ENCODE peak calls at places on chromosomes 6 and 20, in eight cellular contexts. One of them, this sample, is unnamed.

GRCh38 chr6:7188492-7188891 is 80.7 kb downstream of the RREB1 start:
- DNase-seq in MM.1S: peak
- DNase-seq in AG10803: no peak
- DNase-seq in astrocyte: no peak
- DNase-seq in heart left ventricle: no peak
- DNase-seq in dorsolateral prefrontal cortex: no peak
- DNase-seq in PC-9: no peak
- DNase-seq in fibroblast of lung: no peak
- DNase-seq in this sample: no peak

GRCh38 chr20:54985100-54985499 is 509.7 kb downstream of the DOK5 start:
- DNase-seq in MM.1S: no peak
- DNase-seq in AG10803: no peak
- DNase-seq in astrocyte: no peak
- DNase-seq in heart left ventricle: no peak
- DNase-seq in dorsolateral prefrontal cortex: no peak
- DNase-seq in PC-9: no peak
- DNase-seq in fibroblast of lung: no peak
- DNase-seq in this sample: no peak

GRCh38 chr6:143592335-143592734 is 80.8 kb upstream of the FUCA2 start:
- DNase-seq in MM.1S: no peak
- DNase-seq in AG10803: no peak
- DNase-seq in astrocyte: no peak
- DNase-seq in heart left ventricle: no peak
- DNase-seq in dorsolateral prefrontal cortex: no peak
- DNase-seq in PC-9: no peak
- DNase-seq in fibroblast of lung: no peak
- DNase-seq in this sample: no peak

GRCh38 chr20:35360033-35360432 is 51.7 kb downstream of the UQCC1 start:
- DNase-seq in MM.1S: no peak
- DNase-seq in AG10803: no peak
- DNase-seq in astrocyte: no peak
- DNase-seq in heart left ventricle: no peak
- DNase-seq in dorsolateral prefrontal cortex: no peak
- DNase-seq in PC-9: no peak
- DNase-seq in fibroblast of lung: no peak
- DNase-seq in this sample: no peak

GRCh38 chr20:50704514-50704913 is 13.2 kb upstream of the RIPOR3 start:
- DNase-seq in MM.1S: no peak
- DNase-seq in AG10803: no peak
- DNase-seq in astrocyte: no peak
- DNase-seq in heart left ventricle: no peak
- DNase-seq in dorsolateral prefrontal cortex: no peak
- DNase-seq in PC-9: no peak
- DNase-seq in fibroblast of lung: no peak
- DNase-seq in this sample: no peak

GRCh38 chr6:71444222-71444621 is 155.6 kb downstream of the OGFRL1 start:
- DNase-seq in MM.1S: no peak
- DNase-seq in AG10803: no peak
- DNase-seq in astrocyte: no peak
- DNase-seq in heart left ventricle: no peak
- DNase-seq in dorsolateral prefrontal cortex: no peak
- DNase-seq in PC-9: no peak
- DNase-seq in fibroblast of lung: no peak
- DNase-seq in this sample: no peak

GRCh38 chr20:8812818-8813217 is 256.1 kb upstream of the PLCB4 start:
- DNase-seq in MM.1S: no peak
- DNase-seq in AG10803: no peak
- DNase-seq in astrocyte: no peak
- DNase-seq in heart left ventricle: peak
- DNase-seq in dorsolateral prefrontal cortex: no peak
- DNase-seq in PC-9: no peak
- DNase-seq in fibroblast of lung: no peak
- DNase-seq in this sample: no peak

GRCh38 chr6:54910326-54910952 is 63.9 kb downstream of the FAM83B start:
- DNase-seq in MM.1S: no peak
- DNase-seq in AG10803: no peak
- DNase-seq in astrocyte: no peak
- DNase-seq in heart left ventricle: no peak
- DNase-seq in dorsolateral prefrontal cortex: no peak
- DNase-seq in PC-9: no peak
- DNase-seq in fibroblast of lung: peak
- DNase-seq in this sample: no peak

GRCh38 chr6:40957616-40958492 is 81.2 kb downstream of the UNC5CL start:
- DNase-seq in MM.1S: no peak
- DNase-seq in AG10803: peak
- DNase-seq in astrocyte: peak
- DNase-seq in heart left ventricle: no peak
- DNase-seq in dorsolateral prefrontal cortex: no peak
- DNase-seq in PC-9: peak
- DNase-seq in fibroblast of lung: peak
- DNase-seq in this sample: peak

GRCh38 chr6:43938178-43939101 is 168.4 kb downstream of the VEGFA start:
- DNase-seq in MM.1S: no peak
- DNase-seq in AG10803: no peak
- DNase-seq in astrocyte: no peak
- DNase-seq in heart left ventricle: no peak
- DNase-seq in dorsolateral prefrontal cortex: no peak
- DNase-seq in PC-9: no peak
- DNase-seq in fibroblast of lung: no peak
- DNase-seq in this sample: no peak

GRCh38 chr6:12245763-12246720 is 44.1 kb upstream of the EDN1 start:
- DNase-seq in MM.1S: no peak
- DNase-seq in AG10803: no peak
- DNase-seq in astrocyte: no peak
- DNase-seq in heart left ventricle: no peak
- DNase-seq in dorsolateral prefrontal cortex: no peak
- DNase-seq in PC-9: peak
- DNase-seq in fibroblast of lung: no peak
- DNase-seq in this sample: no peak

GRCh38 chr20:49262444-49262843 is 15.4 kb downstream of the ZNFX1 start:
- DNase-seq in MM.1S: no peak
- DNase-seq in AG10803: no peak
- DNase-seq in astrocyte: no peak
- DNase-seq in heart left ventricle: no peak
- DNase-seq in dorsolateral prefrontal cortex: no peak
- DNase-seq in PC-9: no peak
- DNase-seq in fibroblast of lung: no peak
- DNase-seq in this sample: no peak
- H3K4me3 ChIP-seq in MM.1S: no peak
- H3K4me3 ChIP-seq in AG10803: no peak
- H3K4me3 ChIP-seq in astrocyte: no peak
- H3K4me3 ChIP-seq in heart left ventricle: no peak
- H3K4me3 ChIP-seq in dorsolateral prefrontal cortex: no peak
- H3K4me3 ChIP-seq in PC-9: no peak
- H3K4me3 ChIP-seq in fibroblast of lung: no peak
- H3K4me3 ChIP-seq in this sample: no peak

GRCh38 chr6:10425973-10426780 is 11.3 kb upstream of the TFAP2A start:
- DNase-seq in MM.1S: peak
- DNase-seq in AG10803: peak
- DNase-seq in astrocyte: peak
- DNase-seq in heart left ventricle: no peak
- DNase-seq in dorsolateral prefrontal cortex: no peak
- DNase-seq in PC-9: no peak
- DNase-seq in fibroblast of lung: peak
- DNase-seq in this sample: no peak
- TF ChIP-seq CTCF in MM.1S: peak
- TF ChIP-seq CTCF in AG10803: no peak
- TF ChIP-seq CTCF in astrocyte: no peak
- TF ChIP-seq CTCF in heart left ventricle: no peak
- TF ChIP-seq CTCF in dorsolateral prefrontal cortex: no peak
- TF ChIP-seq CTCF in PC-9: no peak
- TF ChIP-seq CTCF in fibroblast of lung: no peak
- TF ChIP-seq CTCF in this sample: no peak

GRCh38 chr20:32741151-32741550 is 2.1 kb downstream of the COMMD7 start:
- DNase-seq in MM.1S: no peak
- DNase-seq in AG10803: no peak
- DNase-seq in astrocyte: no peak
- DNase-seq in heart left ventricle: no peak
- DNase-seq in dorsolateral prefrontal cortex: no peak
- DNase-seq in PC-9: no peak
- DNase-seq in fibroblast of lung: no peak
- DNase-seq in this sample: no peak
- H3K4me3 ChIP-seq in MM.1S: no peak
- H3K4me3 ChIP-seq in AG10803: no peak
- H3K4me3 ChIP-seq in astrocyte: no peak
- H3K4me3 ChIP-seq in heart left ventricle: no peak
- H3K4me3 ChIP-seq in dorsolateral prefrontal cortex: no peak
- H3K4me3 ChIP-seq in PC-9: no peak
- H3K4me3 ChIP-seq in fibroblast of lung: no peak
- H3K4me3 ChIP-seq in this sample: no peak

DNA sequence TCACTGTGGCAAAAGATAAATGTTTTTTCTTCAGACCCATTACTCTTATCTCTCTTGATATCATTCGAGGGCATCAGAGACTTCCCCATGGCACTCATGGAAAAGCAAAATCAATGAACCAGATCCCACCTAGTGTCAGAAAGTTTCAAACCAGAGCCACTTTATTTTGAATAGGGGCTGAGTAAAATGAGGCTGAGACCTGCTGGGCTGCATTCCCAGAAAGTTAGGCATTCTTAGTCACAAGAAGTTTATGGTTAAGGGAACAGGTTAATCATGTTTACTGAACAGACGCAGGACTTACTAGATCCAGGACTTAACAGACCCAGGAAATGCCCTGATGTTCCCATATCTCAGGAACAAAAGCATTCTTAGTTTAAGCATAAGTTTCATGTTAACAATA is 369.9 kb downstream of the BTBD3 start:
- DNase-seq in MM.1S: no peak
- DNase-seq in AG10803: no peak
- DNase-seq in astrocyte: no peak
- DNase-seq in heart left ventricle: no peak
- DNase-seq in dorsolateral prefrontal cortex: no peak
- DNase-seq in PC-9: peak
- DNase-seq in fibroblast of lung: no peak
- DNase-seq in this sample: no peak
- TF ChIP-seq CTCF in MM.1S: no peak
- TF ChIP-seq CTCF in AG10803: no peak
- TF ChIP-seq CTCF in astrocyte: no peak
- TF ChIP-seq CTCF in heart left ventricle: no peak
- TF ChIP-seq CTCF in dorsolateral prefrontal cortex: no peak
- TF ChIP-seq CTCF in PC-9: no peak
- TF ChIP-seq CTCF in fibroblast of lung: no peak
- TF ChIP-seq CTCF in this sample: no peak

GRCh38 chr6:112298816-112299281 is 44.5 kb upstream of the LAMA4 start:
- DNase-seq in MM.1S: no peak
- DNase-seq in AG10803: peak
- DNase-seq in astrocyte: peak
- DNase-seq in heart left ventricle: no peak
- DNase-seq in dorsolateral prefrontal cortex: no peak
- DNase-seq in PC-9: peak
- DNase-seq in fibroblast of lung: peak
- DNase-seq in this sample: peak
- H3K4me3 ChIP-seq in MM.1S: no peak
- H3K4me3 ChIP-seq in AG10803: peak
- H3K4me3 ChIP-seq in astrocyte: peak
- H3K4me3 ChIP-seq in heart left ventricle: no peak
- H3K4me3 ChIP-seq in dorsolateral prefrontal cortex: no peak
- H3K4me3 ChIP-seq in PC-9: peak
- H3K4me3 ChIP-seq in fibroblast of lung: peak
- H3K4me3 ChIP-seq in this sample: no peak

GRCh38 chr6:110041149-110041548 is 63.0 kb downstream of the GPR6 start:
- DNase-seq in MM.1S: no peak
- DNase-seq in AG10803: no peak
- DNase-seq in astrocyte: no peak
- DNase-seq in heart left ventricle: no peak
- DNase-seq in dorsolateral prefrontal cortex: no peak
- DNase-seq in PC-9: no peak
- DNase-seq in fibroblast of lung: no peak
- DNase-seq in this sample: no peak

GRCh38 chr6:110039364-110039995 is 61.4 kb downstream of the GPR6 start:
- DNase-seq in MM.1S: peak
- DNase-seq in AG10803: peak
- DNase-seq in astrocyte: peak
- DNase-seq in heart left ventricle: peak
- DNase-seq in dorsolateral prefrontal cortex: peak
- DNase-seq in PC-9: peak
- DNase-seq in fibroblast of lung: peak
- DNase-seq in this sample: peak

GRCh38 chr6:110040716-110041115 is 62.6 kb downstream of the GPR6 start:
- DNase-seq in MM.1S: no peak
- DNase-seq in AG10803: no peak
- DNase-seq in astrocyte: no peak
- DNase-seq in heart left ventricle: no peak
- DNase-seq in dorsolateral prefrontal cortex: no peak
- DNase-seq in PC-9: no peak
- DNase-seq in fibroblast of lung: no peak
- DNase-seq in this sample: no peak

GRCh38 chr6:110041830-110042229 is 63.7 kb downstream of the GPR6 start:
- DNase-seq in MM.1S: no peak
- DNase-seq in AG10803: no peak
- DNase-seq in astrocyte: no peak
- DNase-seq in heart left ventricle: no peak
- DNase-seq in dorsolateral prefrontal cortex: no peak
- DNase-seq in PC-9: no peak
- DNase-seq in fibroblast of lung: no peak
- DNase-seq in this sample: no peak

GRCh38 chr6:110039996-110040383 is 61.9 kb downstream of the GPR6 start:
- DNase-seq in MM.1S: peak
- DNase-seq in AG10803: no peak
- DNase-seq in astrocyte: peak
- DNase-seq in heart left ventricle: no peak
- DNase-seq in dorsolateral prefrontal cortex: no peak
- DNase-seq in PC-9: no peak
- DNase-seq in fibroblast of lung: peak
- DNase-seq in this sample: peak
- TF ChIP-seq CTCF in MM.1S: peak
- TF ChIP-seq CTCF in AG10803: peak
- TF ChIP-seq CTCF in astrocyte: peak
- TF ChIP-seq CTCF in heart left ventricle: peak
- TF ChIP-seq CTCF in dorsolateral prefrontal cortex: peak
- TF ChIP-seq CTCF in PC-9: no peak
- TF ChIP-seq CTCF in fibroblast of lung: no peak
- TF ChIP-seq CTCF in this sample: peak

DNA sequence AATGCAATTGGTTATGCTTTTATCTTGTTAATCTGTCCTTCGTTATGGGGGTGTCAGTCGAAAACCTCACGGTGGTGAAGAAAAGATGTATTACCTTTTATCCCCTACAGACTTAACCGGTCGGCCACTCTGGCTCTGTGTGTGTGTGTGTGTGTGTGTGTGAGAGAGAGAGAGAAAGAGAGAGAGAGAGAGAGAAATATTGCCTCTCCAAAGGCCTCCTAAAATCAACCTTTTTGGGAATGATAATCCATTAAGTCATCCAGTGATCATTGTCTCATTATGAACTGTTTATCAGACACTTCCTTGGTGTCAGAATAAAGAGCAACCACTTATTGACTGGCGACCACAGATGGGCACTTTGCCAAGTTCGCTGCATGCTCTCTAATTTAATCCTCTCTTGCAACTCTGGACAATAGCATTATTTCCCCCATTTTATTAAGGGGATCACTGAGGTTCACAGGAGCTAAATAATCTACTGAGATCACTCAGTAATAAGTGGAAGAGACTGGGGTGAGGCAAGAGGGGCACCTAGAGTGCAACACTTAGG is 30.7 kb downstream of the SLC35D3 start:
- DNase-seq in MM.1S: no peak
- DNase-seq in AG10803: no peak
- DNase-seq in astrocyte: no peak
- DNase-seq in heart left ventricle: no peak
- DNase-seq in dorsolateral prefrontal cortex: no peak
- DNase-seq in PC-9: no peak
- DNase-seq in fibroblast of lung: peak
- DNase-seq in this sample: no peak
- H3K4me3 ChIP-seq in MM.1S: no peak
- H3K4me3 ChIP-seq in AG10803: no peak
- H3K4me3 ChIP-seq in astrocyte: no peak
- H3K4me3 ChIP-seq in heart left ventricle: no peak
- H3K4me3 ChIP-seq in dorsolateral prefrontal cortex: no peak
- H3K4me3 ChIP-seq in PC-9: no peak
- H3K4me3 ChIP-seq in fibroblast of lung: no peak
- H3K4me3 ChIP-seq in this sample: no peak

This sample was measured in fibroblast of pulmonary artery.